ENCODE peak calls at places on chromosomes 12 and 14, in six cellular contexts. S, I, Y, G, N and O are unnamed samples.

GRCh38 chr12:113162102-113163029 is 12.8 kb downstream of the CFAP73 start:
- DNase-seq in S (no peak), I (no peak), Y (no peak), G (no peak), N (no peak), O (no peak)

GRCh38 chr14:67514650-67515385 is 18.3 kb upstream of the PLEKHH1 start:
- DNase-seq in S (peak), I (no peak), Y (no peak), G (no peak), N (no peak), O (no peak)

GRCh38 chr12:124347805-124348658 is 53.1 kb downstream of the RFLNA start:
- DNase-seq in S (no peak), I (no peak), Y (no peak), G (no peak), N (no peak), O (no peak)

GRCh38 chr12:3225154-3225795 is 148.1 kb downstream of the TSPAN9 start:
- DNase-seq in S (no peak), I (no peak), Y (no peak), G (no peak), N (no peak), O (no peak)

GRCh38 chr12:55651314-55651703 is 14.6 kb downstream of the OR10P1 start:
- DNase-seq in S (no peak), I (no peak), Y (no peak), G (peak), N (no peak), O (no peak)

GRCh38 chr14:41868396-41868795 is 261.7 kb downstream of the LRFN5 start:
- DNase-seq in S (no peak), I (no peak), Y (no peak), G (no peak), N (no peak), O (no peak)

GRCh38 chr14:73723411-73723798 is 9.2 kb upstream of the PNMA1 start:
- DNase-seq in S (no peak), I (no peak), Y (no peak), G (no peak), N (no peak), O (no peak)

GRCh38 chr14:77004711-77005460 is 23.6 kb downstream of the IRF2BPL start:
- DNase-seq in S (no peak), I (no peak), Y (peak), G (no peak), N (no peak), O (no peak)

GRCh38 chr14:20327005-20327869 is 5.8 kb downstream of the CCNB1IP1 start:
- DNase-seq in S (no peak), I (peak), Y (peak), G (no peak), N (peak), O (peak)

GRCh38 chr14:32608880-32609279 is 279.8 kb downstream of the AKAP6 start:
- DNase-seq in S (no peak), I (no peak), Y (no peak), G (no peak), N (no peak), O (no peak)

DNA sequence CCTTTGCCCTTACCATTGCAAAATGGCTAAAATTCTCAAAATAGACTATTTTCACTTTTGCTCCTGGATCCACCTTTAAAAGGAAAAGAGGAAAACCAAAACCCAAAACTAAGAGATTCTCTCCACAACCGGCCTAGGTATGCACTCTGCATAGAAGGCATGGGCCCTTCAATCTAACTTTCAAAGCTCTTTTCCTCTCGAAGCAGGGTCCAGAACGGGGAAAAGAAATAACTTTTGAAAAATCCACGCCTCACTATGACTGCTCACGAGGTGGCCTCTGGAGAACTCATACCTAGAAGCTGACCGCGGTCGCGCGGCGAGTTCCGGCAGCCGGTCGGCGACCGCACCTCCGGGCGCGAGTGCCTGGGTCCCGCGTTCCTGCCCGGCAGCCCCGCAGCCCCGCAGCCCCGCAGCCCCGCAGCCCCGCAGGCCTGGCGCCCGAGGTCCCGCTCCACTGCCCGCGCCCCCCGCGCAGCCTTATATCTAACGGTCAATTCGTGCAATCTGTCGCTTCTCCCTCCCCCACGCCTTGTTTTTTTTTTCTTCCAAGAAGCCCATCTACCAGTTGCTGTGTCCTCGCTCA is 2.6 kb downstream of the OTX2 start:
- DNase-seq in S (no peak), I (no peak), Y (no peak), G (no peak), N (no peak), O (no peak)
- H3K4me3 ChIP-seq in S (no peak), I (no peak), Y (no peak), G (peak), N (no peak), O (no peak)

GRCh38 chr14:68927089-68927488 is 52.0 kb downstream of the ACTN1 start:
- DNase-seq in S (no peak), I (no peak), Y (no peak), G (no peak), N (no peak), O (no peak)

GRCh38 chr14:68926236-68926635 is 52.9 kb downstream of the ACTN1 start:
- DNase-seq in S (no peak), I (peak), Y (no peak), G (no peak), N (no peak), O (no peak)

GRCh38 chr14:68928770-68929550 is 50.1 kb downstream of the ACTN1 start:
- DNase-seq in S (no peak), I (no peak), Y (no peak), G (no peak), N (no peak), O (no peak)

GRCh38 chr14:68929623-68930307 is 49.3 kb downstream of the ACTN1 start:
- DNase-seq in S (no peak), I (no peak), Y (no peak), G (no peak), N (no peak), O (no peak)

DNA sequence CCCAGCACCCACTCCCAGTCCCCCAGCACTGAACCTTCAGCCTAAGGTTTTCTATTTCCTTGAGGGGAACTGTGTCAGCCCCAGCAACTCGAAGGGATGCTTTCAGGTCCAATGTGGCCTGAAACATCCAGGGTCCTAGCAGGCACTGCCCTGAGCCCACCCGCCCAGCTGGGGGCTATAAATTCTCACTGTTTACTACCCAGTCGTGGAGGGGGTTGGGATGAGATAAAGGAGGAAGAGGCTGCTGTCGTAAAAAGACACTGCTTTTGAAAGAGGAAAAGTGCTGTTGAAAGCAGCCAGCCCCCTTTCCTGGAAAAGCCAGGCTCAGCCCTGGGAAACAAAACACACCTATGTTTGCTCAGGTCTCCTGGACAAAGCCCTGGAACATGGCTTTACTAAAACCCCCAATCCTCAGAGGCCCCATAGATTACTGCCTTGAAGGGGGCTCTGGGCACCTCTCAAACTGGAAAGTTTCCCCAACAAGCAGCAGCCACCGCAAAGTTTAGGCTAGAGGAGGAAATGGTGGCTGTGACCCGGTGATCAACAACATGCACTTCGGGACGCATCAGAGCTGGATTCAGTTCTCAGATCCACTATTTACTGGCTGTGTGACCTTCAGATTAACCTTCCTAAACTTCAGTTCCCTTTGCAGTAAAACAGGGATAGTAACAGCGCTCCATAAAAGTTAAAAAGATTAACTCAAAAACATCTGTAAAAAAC is 51.0 kb downstream of the ACTN1 start:
- DNase-seq in S (peak), I (no peak), Y (no peak), G (no peak), N (no peak), O (no peak)
- H3K4me3 ChIP-seq in S (no peak), I (no peak), Y (no peak), G (no peak), N (no peak), O (no peak)

GRCh38 chr14:93997933-93998870 is 1.1 kb downstream of the CCDC197 start:
- DNase-seq in S (no peak), I (no peak), Y (no peak), G (no peak), N (no peak), O (no peak)
- H3K4me3 ChIP-seq in S (no peak), I (no peak), Y (no peak), G (no peak), N (no peak), O (no peak)

DNA sequence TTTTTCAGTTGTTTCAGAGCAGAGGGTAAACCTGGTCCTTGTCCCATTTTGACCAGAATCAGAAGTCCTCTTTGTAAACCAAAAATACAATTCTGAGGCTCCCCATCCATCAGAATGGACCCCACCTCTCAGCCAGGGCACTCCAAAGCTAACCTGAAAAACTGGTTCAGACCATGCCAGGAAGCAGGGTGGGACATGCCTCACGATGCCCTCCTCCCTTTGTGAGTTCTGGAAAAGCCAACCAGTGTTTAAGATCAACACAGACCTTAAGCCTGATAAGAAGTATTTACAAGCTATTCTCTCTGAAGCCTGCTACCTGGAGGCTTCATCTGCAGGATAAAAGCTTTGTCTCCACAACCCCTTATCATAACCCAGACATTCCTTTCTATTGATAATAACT is 35.4 kb downstream of the TNFAIP2 start:
- DNase-seq in S (no peak), I (no peak), Y (peak), G (no peak), N (no peak), O (no peak)
- H3K4me3 ChIP-seq in S (no peak), I (no peak), Y (no peak), G (no peak), N (no peak), O (no peak)

DNA sequence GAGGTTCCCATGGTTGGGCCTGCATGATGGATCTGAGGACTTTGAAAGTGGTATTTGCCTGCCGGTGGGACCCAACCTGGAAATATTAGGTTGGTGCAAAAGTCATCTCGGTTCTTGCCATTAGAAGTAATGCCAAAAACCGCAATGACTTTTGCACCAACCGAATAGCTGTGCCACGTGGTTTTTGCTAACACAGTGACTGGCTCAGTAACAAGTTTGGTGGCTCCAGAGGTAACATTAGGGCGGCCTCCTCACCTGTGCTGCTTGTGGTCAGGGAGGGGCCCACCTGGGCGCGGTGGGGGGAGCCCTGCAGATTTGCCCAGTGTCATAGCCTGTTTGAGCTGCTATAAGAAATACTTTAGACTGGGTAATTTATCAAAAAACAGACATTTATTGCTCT is 1.8 kb downstream of the BDKRB2 start:
- DNase-seq in S (no peak), I (no peak), Y (no peak), G (no peak), N (no peak), O (no peak)
- H3K4me3 ChIP-seq in S (peak), I (peak), Y (no peak), G (no peak), N (peak), O (no peak)